ENCODE peak calls at places on chromosomes 2 and 18, in four cellular contexts. One of them, this sample, is unnamed.
A peak's percentile ranks its signal among the peaks of the same experiment; 100 is the strongest.

GRCh38 chr2:27148801-27149439 is at the start of gene TCF23:
- DNase-seq in WTC11: no peak
- DNase-seq in transverse colon: no peak
- DNase-seq in choroid plexus epithelial cell: no peak
- DNase-seq in this sample: no peak

GRCh38 chr2:127102464-127103242 is 4.3 kb downstream of the BIN1 start:
- DNase-seq in WTC11: no peak
- DNase-seq in transverse colon: no peak
- DNase-seq in choroid plexus epithelial cell: no peak
- DNase-seq in this sample: no peak

GRCh38 chr18:80159713-80160636 is 50.9 kb downstream of the ADNP2 start:
- DNase-seq in WTC11: peak; percentile 43
- DNase-seq in transverse colon: no peak
- DNase-seq in choroid plexus epithelial cell: peak; percentile 17
- DNase-seq in this sample: no peak

GRCh38 chr2:73023497-73023896 is 48.0 kb downstream of the SFXN5 start:
- DNase-seq in WTC11: no peak
- DNase-seq in transverse colon: no peak
- DNase-seq in choroid plexus epithelial cell: no peak
- DNase-seq in this sample: no peak

GRCh38 chr18:8428951-8429350 is 180.3 kb upstream of the RAB12 start:
- DNase-seq in WTC11: no peak
- DNase-seq in transverse colon: no peak
- DNase-seq in choroid plexus epithelial cell: no peak
- DNase-seq in this sample: no peak

GRCh38 chr2:10457846-10458563 is 9.9 kb upstream of the ODC1 start:
- DNase-seq in WTC11: no peak
- DNase-seq in transverse colon: no peak
- DNase-seq in choroid plexus epithelial cell: peak; percentile 70
- DNase-seq in this sample: no peak

GRCh38 chr2:154704991-154705390 is 6.5 kb downstream of the KCNJ3 start:
- DNase-seq in WTC11: no peak
- DNase-seq in transverse colon: no peak
- DNase-seq in choroid plexus epithelial cell: no peak
- DNase-seq in this sample: no peak

GRCh38 chr2:45774688-45775244 is 123.3 kb downstream of the PRKCE start:
- DNase-seq in WTC11: no peak
- DNase-seq in transverse colon: peak; percentile 42
- DNase-seq in choroid plexus epithelial cell: no peak
- DNase-seq in this sample: no peak

GRCh38 chr2:190856985-190857384 is 23.6 kb upstream of the GLS start:
- DNase-seq in WTC11: no peak
- DNase-seq in transverse colon: no peak
- DNase-seq in choroid plexus epithelial cell: no peak
- DNase-seq in this sample: no peak

GRCh38 chr2:151553-152328 is 105.4 kb upstream of the FAM110C start:
- DNase-seq in WTC11: no peak
- DNase-seq in transverse colon: no peak
- DNase-seq in choroid plexus epithelial cell: no peak
- DNase-seq in this sample: no peak

GRCh38 chr2:216714412-216714775 is 19.0 kb upstream of the IGFBP5 start:
- DNase-seq in WTC11: no peak
- DNase-seq in transverse colon: no peak
- DNase-seq in choroid plexus epithelial cell: peak; percentile 25
- DNase-seq in this sample: no peak

GRCh38 chr18:46148810-46149209 is 44.6 kb downstream of the HAUS1 start:
- DNase-seq in WTC11: peak; percentile 66
- DNase-seq in transverse colon: peak; percentile 25
- DNase-seq in choroid plexus epithelial cell: peak; percentile 73
- DNase-seq in this sample: peak; percentile 65

GRCh38 chr2:25822190-25823117 is 55.8 kb downstream of the ASXL2 start:
- DNase-seq in WTC11: peak; percentile 65
- DNase-seq in transverse colon: peak; percentile 32
- DNase-seq in choroid plexus epithelial cell: peak; percentile 34
- DNase-seq in this sample: no peak
- TF ChIP-seq CTCF in WTC11: no peak
- TF ChIP-seq CTCF in transverse colon: no peak
- TF ChIP-seq CTCF in choroid plexus epithelial cell: peak; percentile 32
- TF ChIP-seq CTCF in this sample: no peak

GRCh38 chr2:223260681-223261080 is 208.7 kb downstream of the KCNE4 start:
- DNase-seq in WTC11: no peak
- DNase-seq in transverse colon: no peak
- DNase-seq in choroid plexus epithelial cell: peak; percentile 14
- DNase-seq in this sample: no peak
- TF ChIP-seq CTCF in WTC11: no peak
- TF ChIP-seq CTCF in transverse colon: no peak
- TF ChIP-seq CTCF in choroid plexus epithelial cell: no peak
- TF ChIP-seq CTCF in this sample: no peak

GRCh38 chr2:109154226-109154625 is 25.2 kb downstream of the SH3RF3 start:
- DNase-seq in WTC11: no peak
- DNase-seq in transverse colon: no peak
- DNase-seq in choroid plexus epithelial cell: no peak
- DNase-seq in this sample: no peak

GRCh38 chr2:109150559-109150958 is 21.6 kb downstream of the SH3RF3 start:
- DNase-seq in WTC11: no peak
- DNase-seq in transverse colon: no peak
- DNase-seq in choroid plexus epithelial cell: no peak
- DNase-seq in this sample: no peak

GRCh38 chr2:109156052-109156451 is 27.0 kb downstream of the SH3RF3 start:
- DNase-seq in WTC11: no peak
- DNase-seq in transverse colon: no peak
- DNase-seq in choroid plexus epithelial cell: peak; percentile 21
- DNase-seq in this sample: no peak

GRCh38 chr2:109151519-109151918 is 22.5 kb downstream of the SH3RF3 start:
- DNase-seq in WTC11: no peak
- DNase-seq in transverse colon: no peak
- DNase-seq in choroid plexus epithelial cell: no peak
- DNase-seq in this sample: no peak

DNA sequence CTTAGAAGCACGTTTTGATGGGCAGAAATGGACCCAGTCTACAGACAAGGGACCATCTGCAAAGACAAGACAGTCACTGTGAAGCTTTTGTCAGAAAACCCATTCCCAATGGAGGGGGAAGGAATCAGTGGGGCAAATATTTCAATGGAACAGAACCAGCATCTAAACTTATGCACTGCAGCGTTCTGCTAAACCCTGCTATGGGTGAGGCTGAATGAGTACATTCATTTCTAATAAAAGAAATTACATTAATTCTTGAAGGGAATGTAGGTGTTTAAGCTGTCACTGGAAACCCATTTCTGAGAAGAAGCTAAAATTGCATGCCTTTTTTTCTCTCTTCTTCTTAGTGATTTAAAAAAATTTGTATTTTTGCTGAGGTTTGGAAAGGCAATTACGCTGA is 24.0 kb downstream of the SH3RF3 start:
- DNase-seq in WTC11: no peak
- DNase-seq in transverse colon: no peak
- DNase-seq in choroid plexus epithelial cell: no peak
- DNase-seq in this sample: no peak
- TF ChIP-seq CTCF in WTC11: no peak
- TF ChIP-seq CTCF in transverse colon: no peak
- TF ChIP-seq CTCF in choroid plexus epithelial cell: no peak
- TF ChIP-seq CTCF in this sample: no peak

GRCh38 chr2:177467646-177468045 is 75.1 kb downstream of the AGPS start:
- DNase-seq in WTC11: no peak
- DNase-seq in transverse colon: no peak
- DNase-seq in choroid plexus epithelial cell: peak; percentile 72
- DNase-seq in this sample: no peak
- TF ChIP-seq CTCF in WTC11: no peak
- TF ChIP-seq CTCF in transverse colon: no peak
- TF ChIP-seq CTCF in choroid plexus epithelial cell: no peak
- TF ChIP-seq CTCF in this sample: no peak

GRCh38 chr2:62724886-62725711 is 19.6 kb downstream of the EHBP1 start:
- DNase-seq in WTC11: peak; percentile 63
- DNase-seq in transverse colon: peak; percentile 26
- DNase-seq in choroid plexus epithelial cell: no peak
- DNase-seq in this sample: no peak
- TF ChIP-seq CTCF in WTC11: peak; percentile 48
- TF ChIP-seq CTCF in transverse colon: no peak
- TF ChIP-seq CTCF in choroid plexus epithelial cell: peak; percentile 16
- TF ChIP-seq CTCF in this sample: peak; percentile 27

This sample was measured in neural crest cell.